ENCODE peak calls at places on chromosomes 11 and 22, in six cellular contexts. Y, L, G, I, X and U are unnamed samples.

GRCh38 chr11:92528051-92528450 is 303.4 kb downstream of the FAT3 start:
- DNase-seq in Y (peak; percentile 88), L (peak; percentile 46), G (peak; percentile 43), I (peak; percentile 32), X (no peak), U (peak; percentile 10)

GRCh38 chr22:22593964-22594656 is 35.0 kb upstream of the PRAME start:
- DNase-seq in Y (peak; percentile 70), L (peak; percentile 53), G (peak; percentile 51), I (peak; percentile 70), X (peak; percentile 49), U (peak; percentile 64)

GRCh38 chr11:80155412-80156017 is 714.7 kb upstream of the TENM4 start:
- DNase-seq in Y (peak; percentile 49), L (peak; percentile 37), G (peak; percentile 11), I (peak; percentile 23), X (no peak), U (peak; percentile 29)

GRCh38 chr11:6627762-6628241 is 8.6 kb upstream of the TPP1 start:
- DNase-seq in Y (no peak), L (no peak), G (no peak), I (no peak), X (no peak), U (no peak)

GRCh38 chr11:129249923-129250322 is 57.8 kb upstream of the ARHGAP32 start:
- DNase-seq in Y (no peak), L (no peak), G (no peak), I (no peak), X (no peak), U (no peak)

GRCh38 chr11:57514538-57515331 is 767 bp downstream of the SLC43A1 start:
- DNase-seq in Y (peak; percentile 39), L (peak; percentile 24), G (peak; percentile 48), I (peak; percentile 26), X (peak; percentile 63), U (peak; percentile 43)

GRCh38 chr11:78350101-78350645 is 67.4 kb downstream of the GAB2 start:
- DNase-seq in Y (peak; percentile 78), L (peak; percentile 55), G (peak; percentile 73), I (peak; percentile 65), X (peak; percentile 48), U (peak; percentile 76)

GRCh38 chr11:113350646-113351045 is 36.3 kb downstream of the TTC12 start:
- DNase-seq in Y (no peak), L (no peak), G (no peak), I (no peak), X (no peak), U (no peak)

GRCh38 chr22:40666151-40666848 is 13.0 kb upstream of the MCHR1 start:
- DNase-seq in Y (peak; percentile 53), L (peak; percentile 53), G (no peak), I (peak; percentile 75), X (peak; percentile 67), U (peak; percentile 92)

GRCh38 chr11:93738647-93739081 is 2.6 kb downstream of the TAF1D start:
- DNase-seq in Y (no peak), L (no peak), G (no peak), I (no peak), X (no peak), U (peak; percentile 32)

GRCh38 chr22:26848244-26848920 is 191.0 kb downstream of the MIAT start:
- DNase-seq in Y (no peak), L (no peak), G (no peak), I (peak; percentile 62), X (no peak), U (peak; percentile 73)

GRCh38 chr11:75292943-75293342 is 52.4 kb downstream of the TPBGL start:
- DNase-seq in Y (no peak), L (no peak), G (no peak), I (no peak), X (no peak), U (no peak)

GRCh38 chr22:33568934-33569496 is 351.3 kb downstream of the LARGE1 start:
- DNase-seq in Y (no peak), L (peak; percentile 36), G (no peak), I (no peak), X (no peak), U (no peak)
- H3K4me3 ChIP-seq in Y (no peak overlapping the region), L (no peak overlapping the region), G (no peak overlapping the region), I (no peak overlapping the region), X (no peak overlapping the region), U (no peak overlapping the region)

GRCh38 chr11:69941546-69942332 is 122.5 kb upstream of the FGF3 start:
- DNase-seq in Y (no peak), L (no peak), G (no peak), I (no peak), X (peak; percentile 77), U (no peak)

GRCh38 chr11:69943506-69943905 is 124.3 kb upstream of the FGF3 start:
- DNase-seq in Y (no peak), L (no peak), G (no peak), I (no peak), X (no peak), U (no peak)

GRCh38 chr11:69942333-69942820 is 123.2 kb upstream of the FGF3 start:
- DNase-seq in Y (no peak), L (no peak), G (no peak), I (no peak), X (no peak), U (no peak)

GRCh38 chr11:69944146-69944795 is 125.1 kb upstream of the FGF3 start:
- DNase-seq in Y (no peak), L (no peak), G (no peak), I (no peak), X (no peak), U (no peak)

GRCh38 chr11:69943066-69943465 is 123.8 kb upstream of the FGF3 start:
- DNase-seq in Y (no peak), L (no peak), G (no peak), I (no peak), X (peak; percentile 21), U (no peak)
- TF ChIP-seq CTCF in Y (no peak), L (no peak), G (no peak), I (no peak), X (no peak), U (no peak)

GRCh38 chr22:20154602-20155183 is 3.8 kb upstream of the CCDC188 start:
- DNase-seq in Y (no peak), L (no peak), G (no peak), I (no peak), X (no peak), U (no peak)
- H3K4me3 ChIP-seq in Y (peak overlapping the region; percentile 7), L (no peak overlapping the region), G (peak overlapping the region; percentile 9), I (no peak overlapping the region), X (no peak overlapping the region), U (peak overlapping the region; percentile 2)

GRCh38 chr11:35717043-35717442 is 54.5 kb downstream of the TRIM44 start:
- DNase-seq in Y (no peak), L (no peak), G (no peak), I (no peak), X (no peak), U (no peak)
- TF ChIP-seq CTCF in Y (no peak), L (no peak), G (peak; percentile 18), I (peak; percentile 14), X (no peak), U (no peak)

GRCh38 chr11:45806937-45807791 is 2.2 kb downstream of the SLC35C1 start:
- DNase-seq in Y (no peak), L (no peak), G (no peak), I (peak; percentile 7), X (no peak), U (no peak)

GRCh38 chr11:45805305-45806071 is 539 bp downstream of the SLC35C1 start:
- DNase-seq in Y (peak; percentile 63), L (peak; percentile 78), G (peak; percentile 70), I (peak; percentile 59), X (peak; percentile 20), U (peak; percentile 78)

GRCh38 chr11:45809456-45810395 is 4.8 kb downstream of the SLC35C1 start:
- DNase-seq in Y (no peak), L (no peak), G (no peak), I (no peak), X (no peak), U (no peak)

GRCh38 chr11:45806072-45806933 is 1.4 kb downstream of the SLC35C1 start:
- DNase-seq in Y (no peak), L (no peak), G (no peak), I (no peak), X (no peak), U (no peak)

GRCh38 chr11:45807792-45808238 is 2.9 kb downstream of the SLC35C1 start:
- DNase-seq in Y (no peak), L (no peak), G (no peak), I (no peak), X (no peak), U (no peak)
- H3K4me3 ChIP-seq in Y (no peak overlapping the region), L (no peak overlapping the region), G (peak overlapping the region; percentile 68), I (peak overlapping the region; percentile 90), X (no peak overlapping the region), U (peak overlapping the region; percentile 86)

DNA sequence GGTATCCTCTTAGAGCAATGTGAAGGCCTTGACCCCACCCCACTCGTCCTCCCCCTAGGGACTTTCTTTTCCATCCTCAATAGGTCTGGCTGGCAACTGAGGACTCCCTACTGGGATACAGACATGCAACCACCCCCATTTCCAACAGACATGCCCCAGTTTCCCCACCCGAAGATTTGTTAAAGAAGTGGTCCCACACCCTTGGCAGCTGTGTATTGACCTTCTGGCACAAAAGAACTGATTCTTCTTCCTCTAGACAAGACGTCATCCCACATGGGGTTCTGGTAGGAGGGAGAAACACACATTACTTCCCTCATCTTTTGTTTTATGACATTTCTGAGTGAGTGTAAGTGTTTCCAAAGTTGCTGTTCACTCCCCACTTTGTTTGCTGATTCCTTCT is 4.6 kb downstream of the KIRREL3 start:
- DNase-seq in Y (no peak), L (no peak), G (no peak), I (no peak), X (no peak), U (no peak)
- TF ChIP-seq CTCF in Y (no peak), L (no peak), G (no peak), I (no peak), X (no peak), U (no peak)

GRCh38 chr11:104898685-104899013 is 389 bp upstream of the CASP12 start:
- DNase-seq in Y (peak; percentile 13), L (no peak), G (peak; percentile 26), I (peak; percentile 36), X (no peak), U (peak; percentile 29)
- H3K4me3 ChIP-seq in Y (no peak overlapping the region), L (no peak overlapping the region), G (no peak overlapping the region), I (no peak overlapping the region), X (no peak overlapping the region), U (no peak overlapping the region)

GRCh38 chr11:27693398-27693797 is 6.9 kb downstream of the BDNF start:
- DNase-seq in Y (no peak), L (no peak), G (no peak), I (peak; percentile 60), X (no peak), U (peak; percentile 47)

GRCh38 chr11:27696961-27697360 is 3.3 kb downstream of the BDNF start:
- DNase-seq in Y (peak; percentile 31), L (peak; percentile 85), G (no peak), I (no peak), X (no peak), U (no peak)

GRCh38 chr11:27697679-27698275 is 2.5 kb downstream of the BDNF start:
- DNase-seq in Y (no peak), L (no peak), G (no peak), I (peak; percentile 49), X (no peak), U (no peak)

GRCh38 chr11:27696112-27696511 is 4.1 kb downstream of the BDNF start:
- DNase-seq in Y (peak; percentile 28), L (peak; percentile 58), G (no peak), I (peak; percentile 16), X (no peak), U (peak; percentile 45)

DNA sequence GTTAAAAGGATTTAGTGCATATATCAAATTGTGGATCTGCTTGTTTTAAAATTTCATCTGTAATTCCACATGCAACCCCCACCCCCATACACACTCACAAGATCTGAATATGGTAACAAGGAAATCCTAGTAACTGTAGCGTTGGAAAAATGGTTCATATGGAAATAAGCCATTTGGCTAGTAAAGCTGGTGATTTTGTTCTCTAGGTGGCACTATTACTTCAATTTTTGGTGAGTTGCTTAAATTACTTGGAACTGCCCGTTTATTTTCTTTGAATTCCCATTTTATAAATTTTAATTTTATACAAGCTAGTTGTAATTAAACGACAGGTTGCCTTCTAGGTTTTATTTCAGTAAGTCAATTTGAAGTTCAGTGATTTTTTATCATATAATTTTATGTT is 5.3 kb downstream of the BDNF start:
- DNase-seq in Y (peak; percentile 65), L (no peak), G (no peak), I (peak; percentile 68), X (no peak), U (peak; percentile 64)
- TF ChIP-seq CTCF in Y (peak; percentile 47), L (peak; percentile 42), G (peak; percentile 36), I (peak; percentile 49), X (peak; percentile 37), U (peak; percentile 37)